ENCODE peak calls at places on chromosomes 16 and 17, in nine cellular contexts. One of them, this sample, is unnamed.

GRCh38 chr17:79926308-79927135 is 87.3 kb upstream of the CBX4 start:
- DNase-seq in naive thymus-derived CD4-positive, alpha-beta T cell: no peak
- DNase-seq in NCI-H524 treated with DMSO at 0.1 percent for 48 hours: no peak
- DNase-seq in A549: no peak
- DNase-seq in GM03348: no peak
- DNase-seq in activated T-helper 1 cell treated with anti-CD3 and anti-CD28 coated beads, Interleukin-2, amount 50 U/mL, for 16 hours: no peak
- DNase-seq in tibial artery: no peak
- DNase-seq in naive B cell: no peak
- DNase-seq in CD8-positive, alpha-beta memory T cell: no peak
- DNase-seq in this sample: no peak

GRCh38 chr17:81153340-81153803 is 11.9 kb upstream of the PVALEF start:
- DNase-seq in naive thymus-derived CD4-positive, alpha-beta T cell: no peak
- DNase-seq in NCI-H524 treated with DMSO at 0.1 percent for 48 hours: no peak
- DNase-seq in CD8-positive, alpha-beta memory T cell: no peak
- DNase-seq in naive B cell: no peak
- DNase-seq in tibial artery: no peak
- DNase-seq in GM03348: peak; percentile 70
- DNase-seq in A549: no peak
- DNase-seq in activated T-helper 1 cell treated with anti-CD3 and anti-CD28 coated beads, Interleukin-2, amount 50 U/mL, for 16 hours: no peak
- DNase-seq in this sample: no peak

GRCh38 chr17:63622571-63623390 is 564 bp downstream of the MAP3K3 start:
- DNase-seq in A549: peak; percentile 65
- DNase-seq in CD8-positive, alpha-beta memory T cell: peak; percentile 73
- DNase-seq in naive thymus-derived CD4-positive, alpha-beta T cell: peak; percentile 27
- DNase-seq in naive B cell: peak; percentile 56
- DNase-seq in GM03348: peak; percentile 88
- DNase-seq in tibial artery: peak; percentile 70
- DNase-seq in activated T-helper 1 cell treated with anti-CD3 and anti-CD28 coated beads, Interleukin-2, amount 50 U/mL, for 16 hours: peak; percentile 52
- DNase-seq in NCI-H524 treated with DMSO at 0.1 percent for 48 hours: peak; percentile 19
- DNase-seq in this sample: peak; percentile 70

GRCh38 chr16:51002889-51003490 is 148.1 kb downstream of the SALL1 start:
- DNase-seq in A549: no peak
- DNase-seq in activated T-helper 1 cell treated with anti-CD3 and anti-CD28 coated beads, Interleukin-2, amount 50 U/mL, for 16 hours: no peak
- DNase-seq in CD8-positive, alpha-beta memory T cell: no peak
- DNase-seq in GM03348: no peak
- DNase-seq in tibial artery: no peak
- DNase-seq in naive thymus-derived CD4-positive, alpha-beta T cell: no peak
- DNase-seq in NCI-H524 treated with DMSO at 0.1 percent for 48 hours: no peak
- DNase-seq in naive B cell: no peak
- DNase-seq in this sample: no peak

GRCh38 chr17:40123811-40124114 is 2.0 kb downstream of the MSL1 start:
- DNase-seq in CD8-positive, alpha-beta memory T cell: no peak
- DNase-seq in A549: no peak
- DNase-seq in activated T-helper 1 cell treated with anti-CD3 and anti-CD28 coated beads, Interleukin-2, amount 50 U/mL, for 16 hours: no peak
- DNase-seq in GM03348: no peak
- DNase-seq in NCI-H524 treated with DMSO at 0.1 percent for 48 hours: no peak
- DNase-seq in naive thymus-derived CD4-positive, alpha-beta T cell: no peak
- DNase-seq in naive B cell: no peak
- DNase-seq in tibial artery: no peak
- DNase-seq in this sample: no peak

GRCh38 chr16:70267516-70267915 is 15.8 kb upstream of the EXOSC6 start:
- DNase-seq in A549: peak; percentile 67
- DNase-seq in CD8-positive, alpha-beta memory T cell: peak; percentile 46
- DNase-seq in GM03348: peak; percentile 60
- DNase-seq in activated T-helper 1 cell treated with anti-CD3 and anti-CD28 coated beads, Interleukin-2, amount 50 U/mL, for 16 hours: no peak
- DNase-seq in NCI-H524 treated with DMSO at 0.1 percent for 48 hours: no peak
- DNase-seq in naive B cell: no peak
- DNase-seq in tibial artery: no peak
- DNase-seq in naive thymus-derived CD4-positive, alpha-beta T cell: no peak
- DNase-seq in this sample: no peak

GRCh38 chr17:41657936-41658335 is 30.7 kb upstream of the EIF1 start:
- DNase-seq in CD8-positive, alpha-beta memory T cell: no peak
- DNase-seq in GM03348: no peak
- DNase-seq in A549: no peak
- DNase-seq in NCI-H524 treated with DMSO at 0.1 percent for 48 hours: no peak
- DNase-seq in naive thymus-derived CD4-positive, alpha-beta T cell: no peak
- DNase-seq in tibial artery: no peak
- DNase-seq in naive B cell: no peak
- DNase-seq in activated T-helper 1 cell treated with anti-CD3 and anti-CD28 coated beads, Interleukin-2, amount 50 U/mL, for 16 hours: no peak
- DNase-seq in this sample: no peak

GRCh38 chr17:38558751-38559024 is 47.1 kb downstream of the SRCIN1 start:
- DNase-seq in NCI-H524 treated with DMSO at 0.1 percent for 48 hours: no peak
- DNase-seq in naive B cell: no peak
- DNase-seq in tibial artery: no peak
- DNase-seq in naive thymus-derived CD4-positive, alpha-beta T cell: no peak
- DNase-seq in CD8-positive, alpha-beta memory T cell: no peak
- DNase-seq in A549: peak; percentile 54
- DNase-seq in activated T-helper 1 cell treated with anti-CD3 and anti-CD28 coated beads, Interleukin-2, amount 50 U/mL, for 16 hours: no peak
- DNase-seq in GM03348: no peak
- DNase-seq in this sample: no peak

GRCh38 chr16:67820608-67821259 is 14.0 kb downstream of the TSNAXIP1 start:
- DNase-seq in NCI-H524 treated with DMSO at 0.1 percent for 48 hours: no peak
- DNase-seq in tibial artery: no peak
- DNase-seq in naive thymus-derived CD4-positive, alpha-beta T cell: no peak
- DNase-seq in GM03348: no peak
- DNase-seq in activated T-helper 1 cell treated with anti-CD3 and anti-CD28 coated beads, Interleukin-2, amount 50 U/mL, for 16 hours: no peak
- DNase-seq in naive B cell: no peak
- DNase-seq in CD8-positive, alpha-beta memory T cell: no peak
- DNase-seq in A549: no peak
- DNase-seq in this sample: no peak

GRCh38 chr17:47735536-47736011 is 2.5 kb downstream of the TBX21 start:
- DNase-seq in activated T-helper 1 cell treated with anti-CD3 and anti-CD28 coated beads, Interleukin-2, amount 50 U/mL, for 16 hours: no peak
- DNase-seq in NCI-H524 treated with DMSO at 0.1 percent for 48 hours: no peak
- DNase-seq in naive B cell: peak; percentile 55
- DNase-seq in GM03348: no peak
- DNase-seq in CD8-positive, alpha-beta memory T cell: no peak
- DNase-seq in naive thymus-derived CD4-positive, alpha-beta T cell: no peak
- DNase-seq in A549: no peak
- DNase-seq in tibial artery: no peak
- DNase-seq in this sample: no peak

GRCh38 chr17:44203731-44204452 is 4.2 kb upstream of the ATXN7L3 start:
- DNase-seq in naive B cell: no peak
- DNase-seq in NCI-H524 treated with DMSO at 0.1 percent for 48 hours: no peak
- DNase-seq in CD8-positive, alpha-beta memory T cell: peak; percentile 61
- DNase-seq in activated T-helper 1 cell treated with anti-CD3 and anti-CD28 coated beads, Interleukin-2, amount 50 U/mL, for 16 hours: no peak
- DNase-seq in tibial artery: peak; percentile 39
- DNase-seq in A549: peak; percentile 76
- DNase-seq in GM03348: peak; percentile 70
- DNase-seq in naive thymus-derived CD4-positive, alpha-beta T cell: peak; percentile 38
- DNase-seq in this sample: no peak

GRCh38 chr16:56636616-56637413 is 1.7 kb upstream of the MT1A start:
- DNase-seq in NCI-H524 treated with DMSO at 0.1 percent for 48 hours: no peak
- DNase-seq in CD8-positive, alpha-beta memory T cell: no peak
- DNase-seq in activated T-helper 1 cell treated with anti-CD3 and anti-CD28 coated beads, Interleukin-2, amount 50 U/mL, for 16 hours: no peak
- DNase-seq in naive B cell: no peak
- DNase-seq in tibial artery: no peak
- DNase-seq in naive thymus-derived CD4-positive, alpha-beta T cell: no peak
- DNase-seq in A549: no peak
- DNase-seq in GM03348: no peak
- DNase-seq in this sample: no peak

GRCh38 chr17:42518046-42518754 is 17.8 kb upstream of the NAGLU start:
- DNase-seq in A549: peak; percentile 92
- DNase-seq in naive thymus-derived CD4-positive, alpha-beta T cell: no peak
- DNase-seq in GM03348: peak; percentile 87
- DNase-seq in tibial artery: peak; percentile 95
- DNase-seq in NCI-H524 treated with DMSO at 0.1 percent for 48 hours: peak; percentile 61
- DNase-seq in activated T-helper 1 cell treated with anti-CD3 and anti-CD28 coated beads, Interleukin-2, amount 50 U/mL, for 16 hours: no peak
- DNase-seq in naive B cell: no peak
- DNase-seq in CD8-positive, alpha-beta memory T cell: no peak
- DNase-seq in this sample: peak; percentile 90

GRCh38 chr16:74771656-74772315 is 2.8 kb downstream of the FA2H start:
- DNase-seq in NCI-H524 treated with DMSO at 0.1 percent for 48 hours: no peak
- DNase-seq in naive thymus-derived CD4-positive, alpha-beta T cell: no peak
- DNase-seq in activated T-helper 1 cell treated with anti-CD3 and anti-CD28 coated beads, Interleukin-2, amount 50 U/mL, for 16 hours: no peak
- DNase-seq in A549: no peak
- DNase-seq in naive B cell: peak; percentile 5
- DNase-seq in CD8-positive, alpha-beta memory T cell: no peak
- DNase-seq in tibial artery: no peak
- DNase-seq in GM03348: no peak
- DNase-seq in this sample: peak; percentile 32

GRCh38 chr17:45255358-45255757 is 6.5 kb downstream of the SPATA32 start:
- DNase-seq in tibial artery: no peak
- DNase-seq in A549: no peak
- DNase-seq in naive B cell: no peak
- DNase-seq in activated T-helper 1 cell treated with anti-CD3 and anti-CD28 coated beads, Interleukin-2, amount 50 U/mL, for 16 hours: no peak
- DNase-seq in naive thymus-derived CD4-positive, alpha-beta T cell: no peak
- DNase-seq in GM03348: no peak
- DNase-seq in CD8-positive, alpha-beta memory T cell: no peak
- DNase-seq in NCI-H524 treated with DMSO at 0.1 percent for 48 hours: no peak
- DNase-seq in this sample: no peak

GRCh38 chr16:88537864-88538263 is 32.3 kb upstream of the ZC3H18 start:
- DNase-seq in A549: no peak
- DNase-seq in GM03348: no peak
- DNase-seq in CD8-positive, alpha-beta memory T cell: no peak
- DNase-seq in naive thymus-derived CD4-positive, alpha-beta T cell: no peak
- DNase-seq in NCI-H524 treated with DMSO at 0.1 percent for 48 hours: no peak
- DNase-seq in activated T-helper 1 cell treated with anti-CD3 and anti-CD28 coated beads, Interleukin-2, amount 50 U/mL, for 16 hours: no peak
- DNase-seq in naive B cell: no peak
- DNase-seq in tibial artery: no peak
- DNase-seq in this sample: no peak

GRCh38 chr16:84334482-84334881 is 33.9 kb upstream of the ATP2C2 start:
- DNase-seq in naive thymus-derived CD4-positive, alpha-beta T cell: no peak
- DNase-seq in activated T-helper 1 cell treated with anti-CD3 and anti-CD28 coated beads, Interleukin-2, amount 50 U/mL, for 16 hours: no peak
- DNase-seq in naive B cell: no peak
- DNase-seq in tibial artery: no peak
- DNase-seq in NCI-H524 treated with DMSO at 0.1 percent for 48 hours: no peak
- DNase-seq in CD8-positive, alpha-beta memory T cell: no peak
- DNase-seq in A549: no peak
- DNase-seq in GM03348: no peak
- DNase-seq in this sample: no peak

GRCh38 chr16:10554569-10554968 is 25.8 kb downstream of the EMP2 start:
- DNase-seq in A549: no peak
- DNase-seq in naive thymus-derived CD4-positive, alpha-beta T cell: no peak
- DNase-seq in tibial artery: no peak
- DNase-seq in activated T-helper 1 cell treated with anti-CD3 and anti-CD28 coated beads, Interleukin-2, amount 50 U/mL, for 16 hours: no peak
- DNase-seq in GM03348: no peak
- DNase-seq in NCI-H524 treated with DMSO at 0.1 percent for 48 hours: no peak
- DNase-seq in naive B cell: peak; percentile 58
- DNase-seq in CD8-positive, alpha-beta memory T cell: no peak
- DNase-seq in this sample: no peak

GRCh38 chr17:17538417-17539391 is 42.5 kb upstream of the RASD1 start:
- DNase-seq in A549: peak; percentile 89
- DNase-seq in activated T-helper 1 cell treated with anti-CD3 and anti-CD28 coated beads, Interleukin-2, amount 50 U/mL, for 16 hours: no peak
- DNase-seq in GM03348: no peak
- DNase-seq in tibial artery: no peak
- DNase-seq in NCI-H524 treated with DMSO at 0.1 percent for 48 hours: no peak
- DNase-seq in naive thymus-derived CD4-positive, alpha-beta T cell: no peak
- DNase-seq in naive B cell: no peak
- DNase-seq in CD8-positive, alpha-beta memory T cell: no peak
- DNase-seq in this sample: no peak

GRCh38 chr16:38941-39892 is 14.2 kb downstream of the POLR3K start:
- DNase-seq in GM03348: no peak
- DNase-seq in activated T-helper 1 cell treated with anti-CD3 and anti-CD28 coated beads, Interleukin-2, amount 50 U/mL, for 16 hours: peak; percentile 11
- DNase-seq in A549: no peak
- DNase-seq in CD8-positive, alpha-beta memory T cell: peak; percentile 81
- DNase-seq in naive B cell: peak; percentile 86
- DNase-seq in NCI-H524 treated with DMSO at 0.1 percent for 48 hours: no peak
- DNase-seq in naive thymus-derived CD4-positive, alpha-beta T cell: peak; percentile 21
- DNase-seq in tibial artery: no peak
- DNase-seq in this sample: peak; percentile 82

GRCh38 chr17:5821813-5822212 is 237.5 kb upstream of the NLRP1 start:
- DNase-seq in NCI-H524 treated with DMSO at 0.1 percent for 48 hours: no peak
- DNase-seq in activated T-helper 1 cell treated with anti-CD3 and anti-CD28 coated beads, Interleukin-2, amount 50 U/mL, for 16 hours: no peak
- DNase-seq in GM03348: no peak
- DNase-seq in naive thymus-derived CD4-positive, alpha-beta T cell: no peak
- DNase-seq in naive B cell: no peak
- DNase-seq in tibial artery: no peak
- DNase-seq in CD8-positive, alpha-beta memory T cell: no peak
- DNase-seq in A549: no peak
- DNase-seq in this sample: no peak

GRCh38 chr17:40903129-40903847 is 18.2 kb upstream of the KRT20 start:
- DNase-seq in CD8-positive, alpha-beta memory T cell: no peak
- DNase-seq in tibial artery: no peak
- DNase-seq in naive B cell: no peak
- DNase-seq in A549: peak; percentile 96
- DNase-seq in GM03348: peak; percentile 54
- DNase-seq in activated T-helper 1 cell treated with anti-CD3 and anti-CD28 coated beads, Interleukin-2, amount 50 U/mL, for 16 hours: no peak
- DNase-seq in naive thymus-derived CD4-positive, alpha-beta T cell: no peak
- DNase-seq in NCI-H524 treated with DMSO at 0.1 percent for 48 hours: no peak
- DNase-seq in this sample: no peak

GRCh38 chr16:16884451-16884850 is 505.5 kb downstream of the NPIPA7 start:
- DNase-seq in naive thymus-derived CD4-positive, alpha-beta T cell: no peak
- DNase-seq in tibial artery: no peak
- DNase-seq in CD8-positive, alpha-beta memory T cell: no peak
- DNase-seq in NCI-H524 treated with DMSO at 0.1 percent for 48 hours: no peak
- DNase-seq in GM03348: no peak
- DNase-seq in naive B cell: no peak
- DNase-seq in A549: no peak
- DNase-seq in activated T-helper 1 cell treated with anti-CD3 and anti-CD28 coated beads, Interleukin-2, amount 50 U/mL, for 16 hours: no peak
- DNase-seq in this sample: no peak

GRCh38 chr16:2532494-2533141 is 1.4 kb upstream of the CEMP1 start:
- DNase-seq in activated T-helper 1 cell treated with anti-CD3 and anti-CD28 coated beads, Interleukin-2, amount 50 U/mL, for 16 hours: peak; percentile 32
- DNase-seq in A549: no peak
- DNase-seq in naive thymus-derived CD4-positive, alpha-beta T cell: peak; percentile 77
- DNase-seq in naive B cell: peak; percentile 77
- DNase-seq in NCI-H524 treated with DMSO at 0.1 percent for 48 hours: no peak
- DNase-seq in GM03348: no peak
- DNase-seq in tibial artery: peak; percentile 67
- DNase-seq in CD8-positive, alpha-beta memory T cell: peak; percentile 81
- DNase-seq in this sample: peak; percentile 79

GRCh38 chr17:4770632-4771031 is 1.1 kb upstream of the TM4SF5 start:
- DNase-seq in A549: no peak
- DNase-seq in activated T-helper 1 cell treated with anti-CD3 and anti-CD28 coated beads, Interleukin-2, amount 50 U/mL, for 16 hours: no peak
- DNase-seq in GM03348: no peak
- DNase-seq in CD8-positive, alpha-beta memory T cell: no peak
- DNase-seq in tibial artery: no peak
- DNase-seq in naive B cell: no peak
- DNase-seq in naive thymus-derived CD4-positive, alpha-beta T cell: no peak
- DNase-seq in NCI-H524 treated with DMSO at 0.1 percent for 48 hours: no peak
- DNase-seq in this sample: no peak

GRCh38 chr16:9077001-9077809 is 14.2 kb upstream of the HAPSTR1 start:
- DNase-seq in naive thymus-derived CD4-positive, alpha-beta T cell: no peak
- DNase-seq in A549: peak; percentile 79
- DNase-seq in naive B cell: no peak
- DNase-seq in tibial artery: no peak
- DNase-seq in CD8-positive, alpha-beta memory T cell: no peak
- DNase-seq in activated T-helper 1 cell treated with anti-CD3 and anti-CD28 coated beads, Interleukin-2, amount 50 U/mL, for 16 hours: no peak
- DNase-seq in NCI-H524 treated with DMSO at 0.1 percent for 48 hours: no peak
- DNase-seq in GM03348: peak; percentile 70
- DNase-seq in this sample: no peak

GRCh38 chr16:56481468-56482112 is 30.2 kb downstream of the OGFOD1 start:
- DNase-seq in A549: no peak
- DNase-seq in NCI-H524 treated with DMSO at 0.1 percent for 48 hours: peak; percentile 53
- DNase-seq in activated T-helper 1 cell treated with anti-CD3 and anti-CD28 coated beads, Interleukin-2, amount 50 U/mL, for 16 hours: no peak
- DNase-seq in CD8-positive, alpha-beta memory T cell: no peak
- DNase-seq in naive B cell: no peak
- DNase-seq in naive thymus-derived CD4-positive, alpha-beta T cell: no peak
- DNase-seq in tibial artery: no peak
- DNase-seq in GM03348: no peak
- DNase-seq in this sample: no peak

GRCh38 chr16:83842291-83842690 is 34.5 kb downstream of the HSBP1 start:
- DNase-seq in NCI-H524 treated with DMSO at 0.1 percent for 48 hours: no peak
- DNase-seq in activated T-helper 1 cell treated with anti-CD3 and anti-CD28 coated beads, Interleukin-2, amount 50 U/mL, for 16 hours: no peak
- DNase-seq in naive B cell: no peak
- DNase-seq in CD8-positive, alpha-beta memory T cell: no peak
- DNase-seq in A549: no peak
- DNase-seq in tibial artery: no peak
- DNase-seq in naive thymus-derived CD4-positive, alpha-beta T cell: no peak
- DNase-seq in GM03348: no peak
- DNase-seq in this sample: no peak

GRCh38 chr16:85699628-85700027 is 10.9 kb upstream of the GINS2 start:
- DNase-seq in CD8-positive, alpha-beta memory T cell: no peak
- DNase-seq in A549: peak; percentile 35
- DNase-seq in tibial artery: no peak
- DNase-seq in NCI-H524 treated with DMSO at 0.1 percent for 48 hours: no peak
- DNase-seq in activated T-helper 1 cell treated with anti-CD3 and anti-CD28 coated beads, Interleukin-2, amount 50 U/mL, for 16 hours: no peak
- DNase-seq in naive B cell: no peak
- DNase-seq in GM03348: peak; percentile 49
- DNase-seq in naive thymus-derived CD4-positive, alpha-beta T cell: no peak
- DNase-seq in this sample: peak; percentile 69